ENCODE peak calls at places on chromosomes 11 and 22, in four cellular contexts. D is RPMI7951, Q is A172, K is OCI-LY7. U is an unnamed sample.

GRCh38 chr22:36315325-36315724 is 62.4 kb downstream of the APOL1 start:
- DNase-seq in K (no peak), Q (no peak), D (no peak), U (no peak)

GRCh38 chr11:106619320-106619990 is 398.8 kb downstream of the GUCY1A2 start:
- DNase-seq in Q (no peak), K (no peak), D (no peak), U (no peak)

GRCh38 chr11:66467756-66468155 is 1.1 kb downstream of the PELI3 start:
- DNase-seq in Q (no peak), K (no peak), D (no peak), U (no peak)

GRCh38 chr22:30868663-30869385 is 99.8 kb downstream of the MORC2 start:
- DNase-seq in D (no peak), Q (no peak), K (no peak), U (no peak)

GRCh38 chr11:94876222-94876621 is 97.1 kb downstream of the CWC15 start:
- DNase-seq in D (no peak), Q (no peak), K (no peak), U (no peak)

GRCh38 chr11:19259487-19260345 is 19.0 kb upstream of the E2F8 start:
- DNase-seq in D (peak; percentile 43), K (peak; percentile 70), Q (peak; percentile 60), U (peak; percentile 89)

GRCh38 chr22:32852346-32853251 is 51.1 kb downstream of the TIMP3 start:
- DNase-seq in Q (no peak), D (no peak), K (no peak), U (peak; percentile 67)

GRCh38 chr22:43126506-43127165 is 16.1 kb downstream of the BIK start:
- DNase-seq in K (no peak), D (peak; percentile 71), Q (peak; percentile 82), U (no peak)

U was measured in Karpas-422.